ENCODE peak calls at places on chromosomes 6 and 20, in seven cellular contexts. Q is OCI-LY7; N is activated CD8-positive, alpha-beta memory T cell treated with anti-CD3 and anti-CD28 coated beads for 1 hour; F is NB4; H is activated T-helper 1 cell treated with Interleukin-2 at 50 U/mL for 16 hours; J is NCI-H526 treated with DMSO at 0.1 percent for 48 hours; R is activated CD4-positive, CD25-positive, alpha-beta regulatory T cell. E is an unnamed sample.

GRCh38 chr6:117508450-117508971 is 26.0 kb downstream of the DCBLD1 start:
- DNase-seq in Q (no peak), N (no peak), F (no peak), H (no peak), J (no peak), R (no peak), E (no peak)

GRCh38 chr6:53436904-53437303 is 88.2 kb upstream of the ELOVL5 start:
- DNase-seq in Q (no peak), N (no peak), F (peak), H (no peak), J (no peak), R (no peak), E (no peak)

GRCh38 chr6:114467931-114468330 is 125.1 kb upstream of the HS3ST5 start:
- DNase-seq in Q (no peak), N (no peak), F (no peak), H (no peak), J (no peak), R (no peak), E (no peak)

GRCh38 chr6:39927159-39927558 is 7.1 kb downstream of the MOCS1 start:
- DNase-seq in Q (no peak), N (no peak), F (no peak), H (no peak), J (no peak), R (no peak), E (no peak)

GRCh38 chr6:45608252-45608911 is 230.6 kb upstream of the SUPT3H start:
- DNase-seq in Q (no peak), N (no peak), F (peak), H (no peak), J (peak), R (no peak), E (no peak)

GRCh38 chr20:61957961-61958715 is 107.5 kb downstream of the TAF4 start:
- DNase-seq in Q (no peak), N (no peak), F (no peak), H (no peak), J (no peak), R (no peak), E (no peak)

GRCh38 chr6:1958257-1958656 is 287.1 kb downstream of the GMDS start:
- DNase-seq in Q (no peak), N (no peak), F (peak), H (no peak), J (no peak), R (no peak), E (no peak)

GRCh38 chr6:44411141-44411540 is 23.6 kb downstream of the CDC5L start:
- DNase-seq in Q (no peak), N (no peak), F (no peak), H (no peak), J (no peak), R (no peak), E (no peak)

GRCh38 chr6:20070047-20070446 is 142.2 kb downstream of the MBOAT1 start:
- DNase-seq in Q (no peak), N (no peak), F (no peak), H (no peak), J (no peak), R (no peak), E (no peak)

GRCh38 chr20:62727584-62728027 is 19.0 kb downstream of the NTSR1 start:
- DNase-seq in Q (no peak), N (no peak), F (peak), H (no peak), J (no peak), R (no peak), E (no peak)

GRCh38 chr20:25216199-25216945 is 20.9 kb downstream of the ENTPD6 start:
- DNase-seq in Q (no peak), N (no peak), F (no peak), H (no peak), J (no peak), R (no peak), E (no peak)

GRCh38 chr6:130834482-130835251 is 7.5 kb downstream of the SMLR1 start:
- DNase-seq in Q (no peak), N (no peak), F (no peak), H (no peak), J (no peak), R (no peak), E (no peak)

GRCh38 chr6:150142304-150142656 is 564 bp upstream of the PPP1R14C start:
- DNase-seq in Q (no peak), N (no peak), F (no peak), H (no peak), J (peak), R (no peak), E (no peak)

GRCh38 chr6:107330190-107330589 is 129.2 kb downstream of the PDSS2 start:
- DNase-seq in Q (peak), N (no peak), F (no peak), H (no peak), J (no peak), R (no peak), E (no peak)

GRCh38 chr6:10759884-10760329 is 12.3 kb downstream of the TMEM14B start:
- DNase-seq in Q (no peak), N (no peak), F (no peak), H (no peak), J (no peak), R (no peak), E (peak)

GRCh38 chr6:45504947-45505346 is 127.2 kb upstream of the SUPT3H start:
- DNase-seq in Q (no peak), N (no peak), F (no peak), H (no peak), J (no peak), R (no peak), E (peak)

GRCh38 chr6:136593748-136594490 is 43.7 kb upstream of the MAP7 start:
- DNase-seq in Q (peak), N (no peak), F (peak), H (no peak), J (no peak), R (no peak), E (peak)

GRCh38 chr6:28922841-28923317 is 906 bp downstream of the TRIM27 start:
- DNase-seq in Q (peak), N (no peak), F (peak), H (no peak), J (no peak), R (no peak), E (no peak)

GRCh38 chr6:138522611-138523010 is 23.3 kb upstream of the NHSL1 start:
- DNase-seq in Q (no peak), N (no peak), F (no peak), H (no peak), J (no peak), R (no peak), E (no peak)

GRCh38 chr20:18397090-18397489 is 69.7 kb downstream of the DZANK1 start:
- DNase-seq in Q (no peak), N (no peak), F (no peak), H (no peak), J (no peak), R (no peak), E (no peak)

GRCh38 chr6:28501259-28501658 is 14.3 kb downstream of the GPX6 start:
- DNase-seq in Q (no peak), N (no peak), F (no peak), H (no peak), J (no peak), R (no peak), E (no peak)

GRCh38 chr6:84508334-84508733 is 256.1 kb downstream of the TBX18 start:
- DNase-seq in Q (no peak), N (no peak), F (no peak), H (no peak), J (no peak), R (no peak), E (no peak)

GRCh38 chr20:40933758-40934157 is 94.9 kb upstream of the TOP1 start:
- DNase-seq in Q (no peak), N (no peak), F (no peak), H (no peak), J (no peak), R (no peak), E (no peak)

GRCh38 chr6:138013949-138014348 is 93.3 kb downstream of the PERP start:
- DNase-seq in Q (no peak), N (no peak), F (no peak), H (no peak), J (no peak), R (no peak), E (no peak)

GRCh38 chr20:4366076-4366475 is 350.7 kb upstream of the RNF24 start:
- DNase-seq in Q (no peak), N (no peak), F (no peak), H (no peak), J (no peak), R (no peak), E (no peak)

GRCh38 chr6:8494730-8495129 is 59.4 kb upstream of the SLC35B3 start:
- DNase-seq in Q (no peak), N (no peak), F (peak), H (no peak), J (no peak), R (no peak), E (no peak)

GRCh38 chr6:83193747-83194582 is 808 bp downstream of the RWDD2A start:
- DNase-seq in Q (peak), N (peak), F (peak), H (peak), J (peak), R (no peak), E (no peak)

GRCh38 chr20:25244976-25245375 is 2.9 kb upstream of the PYGB start:
- DNase-seq in Q (no peak), N (no peak), F (no peak), H (no peak), J (no peak), R (no peak), E (no peak)